ENCODE peak calls at places on chromosomes 1 and 21, in seven cellular contexts. Y, R, L, H, Z, D and G are unnamed samples.

GRCh38 chr1:27832762-27833161 is 2.2 kb downstream of the PPP1R8 start:
- DNase-seq in Y (peak), R (no peak), L (peak), H (peak), Z (no peak), D (no peak), G (peak)

GRCh38 chr1:64092851-64093371 is 110.5 kb upstream of the UBE2U start:
- DNase-seq in Y (peak), R (no peak), L (no peak), H (no peak), Z (no peak), D (no peak), G (no peak)

GRCh38 chr1:157966034-157966671 is 27.3 kb upstream of the KIRREL1 start:
- DNase-seq in Y (peak), R (no peak), L (peak), H (peak), Z (no peak), D (no peak), G (peak)

GRCh38 chr1:55580845-55581332 is 365.7 kb upstream of the USP24 start:
- DNase-seq in Y (peak), R (no peak), L (no peak), H (peak), Z (no peak), D (no peak), G (peak)

GRCh38 chr1:84687703-84688460 is 2.4 kb downstream of the SSX2IP start:
- DNase-seq in Y (peak), R (no peak), L (no peak), H (no peak), Z (no peak), D (no peak), G (no peak)

GRCh38 chr1:204426035-204426436 is 14.4 kb upstream of the PPP1R15B start:
- DNase-seq in Y (peak), R (no peak), L (no peak), H (peak), Z (no peak), D (peak), G (no peak)

GRCh38 chr1:223250632-223251015 is 107.6 kb upstream of the TLR5 start:
- DNase-seq in Y (no peak), R (no peak), L (no peak), H (no peak), Z (no peak), D (no peak), G (no peak)

GRCh38 chr1:33316601-33317000 is 4.3 kb downstream of the A3GALT2 start:
- DNase-seq in Y (no peak), R (no peak), L (no peak), H (no peak), Z (no peak), D (no peak), G (no peak)

GRCh38 chr21:36109868-36110267 is 25.0 kb upstream of the CBR3 start:
- DNase-seq in Y (no peak), R (no peak), L (no peak), H (no peak), Z (no peak), D (no peak), G (no peak)

GRCh38 chr21:32096411-32096810 is 182.4 kb downstream of the MIS18A start:
- DNase-seq in Y (peak), R (peak), L (no peak), H (no peak), Z (no peak), D (no peak), G (no peak)

GRCh38 chr1:170309389-170310013 is 163.7 kb downstream of the NTMT2 start:
- DNase-seq in Y (peak), R (no peak), L (peak), H (peak), Z (no peak), D (no peak), G (peak)

GRCh38 chr21:25561668-25562641 is 45.3 kb downstream of the MRPL39 start:
- DNase-seq in Y (peak), R (peak), L (peak), H (peak), Z (peak), D (peak), G (peak)

GRCh38 chr1:63523738-63524137 is 413 bp downstream of the EFCAB7 start:
- DNase-seq in Y (no peak), R (no peak), L (peak), H (no peak), Z (no peak), D (no peak), G (no peak)

GRCh38 chr1:110462964-110463363 is 12.0 kb downstream of the PROK1 start:
- DNase-seq in Y (peak), R (no peak), L (no peak), H (no peak), Z (no peak), D (no peak), G (no peak)

GRCh38 chr1:111742938-111743549 is 3.8 kb upstream of the INKA2 start:
- DNase-seq in Y (no peak), R (no peak), L (no peak), H (peak), Z (no peak), D (no peak), G (no peak)

GRCh38 chr1:145692785-145693443 is 14.3 kb downstream of the PDZK1 start:
- DNase-seq in Y (no peak), R (no peak), L (no peak), H (no peak), Z (no peak), D (no peak), G (no peak)

GRCh38 chr1:86753700-86754099 is 49.3 kb downstream of the SH3GLB1 start:
- DNase-seq in Y (no peak), R (peak), L (no peak), H (no peak), Z (no peak), D (no peak), G (no peak)

GRCh38 chr1:48019714-48020315 is 22.6 kb upstream of the TRABD2B start:
- DNase-seq in Y (peak), R (no peak), L (no peak), H (peak), Z (no peak), D (no peak), G (no peak)

GRCh38 chr1:111236806-111237205 is 9.3 kb downstream of the CHI3L2 start:
- DNase-seq in Y (no peak), R (no peak), L (no peak), H (no peak), Z (no peak), D (no peak), G (no peak)

GRCh38 chr21:33219961-33220360 is 9.8 kb upstream of the IFNAR2 start:
- DNase-seq in Y (no peak), R (no peak), L (no peak), H (no peak), Z (no peak), D (no peak), G (no peak)

GRCh38 chr1:224188286-224188685 is 5.2 kb downstream of the DEGS1 start:
- DNase-seq in Y (no peak), R (no peak), L (no peak), H (no peak), Z (no peak), D (no peak), G (no peak)

GRCh38 chr1:87144546-87144945 is 184.1 kb upstream of the LMO4 start:
- DNase-seq in Y (no peak), R (no peak), L (no peak), H (no peak), Z (no peak), D (no peak), G (no peak)

GRCh38 chr1:162997499-162998285 is 71.5 kb upstream of the RGS4 start:
- DNase-seq in Y (peak), R (no peak), L (peak), H (peak), Z (no peak), D (no peak), G (no peak)

GRCh38 chr21:44601596-44602473 is 1.4 kb downstream of the KRTAP10-7 start:
- DNase-seq in Y (no peak), R (no peak), L (no peak), H (no peak), Z (no peak), D (no peak), G (no peak)

GRCh38 chr1:22731924-22732522 is 21.4 kb downstream of the EPHB2 start:
- DNase-seq in Y (peak), R (peak), L (no peak), H (peak), Z (no peak), D (no peak), G (no peak)

GRCh38 chr21:37176716-37177115 is 90.4 kb downstream of the VPS26C start:
- DNase-seq in Y (no peak), R (no peak), L (no peak), H (no peak), Z (no peak), D (peak), G (no peak)

GRCh38 chr1:40780678-40781613 is 2.6 kb upstream of the KCNQ4 start:
- DNase-seq in Y (no peak), R (no peak), L (no peak), H (no peak), Z (no peak), D (no peak), G (no peak)

GRCh38 chr1:68210027-68210426 is 22.3 kb downstream of the WLS start:
- DNase-seq in Y (no peak), R (no peak), L (no peak), H (no peak), Z (no peak), D (no peak), G (no peak)

DNA sequence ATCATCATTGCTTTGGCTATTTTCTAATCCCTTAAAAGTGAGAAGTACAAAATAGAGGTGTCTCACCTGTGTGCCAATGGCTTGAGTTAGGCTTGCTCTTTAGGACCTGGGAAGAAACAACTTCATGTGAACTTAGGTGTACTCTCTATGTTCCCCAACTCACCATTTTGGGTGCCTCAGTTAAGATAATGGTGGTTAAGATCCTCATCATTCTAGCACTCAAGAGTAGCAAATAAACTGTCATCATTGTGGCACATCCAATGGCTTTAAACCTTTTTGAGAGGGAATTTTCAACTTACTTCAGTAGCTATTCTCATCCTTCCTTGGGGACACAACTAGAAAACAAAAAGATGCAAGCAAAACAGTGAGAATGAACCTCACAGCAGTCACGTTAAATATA is 1.3 kb downstream of the GAS5 start:
- DNase-seq in Y (no peak), R (no peak), L (no peak), H (no peak), Z (no peak), D (no peak), G (no peak)
- H3K4me3 ChIP-seq in Y (peak), R (peak), L (peak), H (peak), Z (peak), D (peak), G (peak)

DNA sequence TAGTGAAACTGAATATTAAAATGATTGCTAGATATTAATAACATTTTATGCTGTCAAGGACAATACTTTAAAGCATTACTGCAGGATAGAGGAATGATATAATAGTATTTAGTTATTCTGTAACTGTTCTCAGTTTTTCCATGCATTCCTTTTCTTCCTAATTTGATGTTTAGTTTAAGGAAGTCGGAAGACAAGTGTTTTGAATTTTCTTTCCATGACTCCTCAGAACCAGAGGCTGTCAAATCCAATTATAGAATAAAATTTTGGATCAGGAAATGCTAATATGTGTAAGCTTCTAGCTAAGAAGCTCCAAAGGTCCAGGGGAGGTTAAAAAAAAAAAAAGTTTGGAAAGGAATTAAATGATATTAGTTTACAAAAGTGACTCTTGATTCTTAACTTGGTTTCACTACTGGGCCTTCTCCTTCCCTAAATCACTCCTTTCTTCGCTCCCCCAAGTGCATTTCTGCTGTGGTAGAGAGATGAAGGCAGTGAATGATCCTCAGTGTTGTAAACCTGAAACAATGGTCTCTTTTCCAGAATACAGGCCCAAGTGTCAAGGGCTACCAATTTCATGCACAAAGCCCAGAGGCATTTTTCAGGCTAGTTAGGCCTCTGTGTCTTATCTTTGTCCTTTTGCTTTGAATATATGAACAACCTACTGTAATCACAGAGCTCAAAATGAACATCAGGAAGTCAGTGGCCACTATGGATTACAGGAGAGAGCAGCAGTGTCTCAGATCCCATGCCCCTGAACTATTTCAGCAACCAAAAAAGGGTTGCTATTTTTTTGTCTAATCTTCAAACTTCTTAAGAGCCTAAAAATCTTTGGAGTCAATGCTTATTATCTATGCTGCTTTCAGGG is 6.2 kb downstream of the ADSS2 start:
- DNase-seq in Y (peak), R (no peak), L (no peak), H (no peak), Z (no peak), D (no peak), G (no peak)
- H3K4me3 ChIP-seq in Y (no peak), R (no peak), L (no peak), H (no peak), Z (no peak), D (no peak), G (no peak)

DNA sequence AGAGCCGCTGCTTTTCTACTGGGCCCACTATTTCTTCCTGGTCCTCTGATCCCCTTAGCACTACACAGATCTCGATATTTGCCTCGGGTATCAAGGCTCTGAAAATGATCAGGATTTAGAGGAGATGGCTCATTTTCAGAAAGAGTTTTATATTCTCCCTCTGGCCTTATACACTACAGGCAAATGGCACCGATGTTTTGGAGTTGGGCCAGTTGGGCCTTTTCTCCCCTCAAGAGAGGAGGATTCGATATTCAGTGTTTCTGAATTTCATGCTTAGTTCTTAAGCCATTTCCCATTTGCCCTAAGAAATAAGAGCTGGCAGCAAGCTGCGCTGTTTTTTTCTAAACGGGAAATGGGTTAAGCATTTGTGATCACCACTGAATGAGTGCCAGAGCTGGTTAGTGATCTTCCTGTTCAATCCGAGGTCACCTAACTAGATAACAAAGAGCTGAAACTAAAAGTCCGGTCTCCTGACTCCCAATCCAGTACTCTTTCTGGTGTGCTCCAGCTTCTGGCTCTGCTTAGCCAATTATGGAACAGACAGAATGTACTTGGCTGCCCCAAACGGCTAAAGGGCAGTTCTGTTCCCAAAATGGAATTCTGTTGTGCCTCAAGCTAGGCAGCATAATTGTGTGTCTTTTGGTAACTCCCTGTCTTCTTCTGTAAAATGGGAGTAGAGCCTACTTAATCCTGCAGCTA is 1.3 kb upstream of the CPT2 start:
- DNase-seq in Y (no peak), R (no peak), L (no peak), H (no peak), Z (no peak), D (no peak), G (no peak)
- H3K4me3 ChIP-seq in Y (no peak), R (no peak), L (no peak), H (no peak), Z (no peak), D (peak), G (no peak)

GRCh38 chr1:149916193-149916926 is 1.3 kb downstream of the SV2A start:
- DNase-seq in Y (no peak), R (no peak), L (no peak), H (no peak), Z (no peak), D (no peak), G (no peak)
- H3K4me3 ChIP-seq in Y (peak), R (no peak), L (peak), H (peak), Z (peak), D (peak), G (peak)

DNA sequence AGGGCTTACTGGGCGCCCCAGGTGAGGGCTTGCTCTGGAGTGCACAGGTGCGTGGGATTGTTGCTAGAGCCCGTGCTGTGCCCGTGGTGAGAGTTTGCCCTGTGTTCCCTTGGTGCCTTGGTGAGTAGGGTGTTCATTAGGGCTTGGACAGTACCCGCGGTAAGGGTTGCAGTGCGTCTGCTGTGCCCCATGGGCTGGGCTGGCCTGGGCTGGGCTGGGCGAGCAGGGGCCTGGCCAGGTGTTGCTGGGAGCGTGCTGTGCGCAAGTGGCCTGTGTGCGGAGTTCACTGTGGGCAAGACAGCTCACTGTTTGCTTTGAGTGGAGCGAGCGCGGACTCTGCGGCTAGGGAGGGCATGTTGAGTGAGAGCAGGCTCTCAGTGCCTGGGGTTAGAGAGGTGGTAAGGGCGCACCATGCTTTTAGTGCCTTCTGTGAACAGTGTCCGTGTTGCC is 724 bp downstream of the CR1L start:
- DNase-seq in Y (no peak), R (no peak), L (no peak), H (no peak), Z (no peak), D (no peak), G (no peak)
- H3K4me3 ChIP-seq in Y (no peak), R (no peak), L (peak), H (peak), Z (no peak), D (peak), G (peak)

DNA sequence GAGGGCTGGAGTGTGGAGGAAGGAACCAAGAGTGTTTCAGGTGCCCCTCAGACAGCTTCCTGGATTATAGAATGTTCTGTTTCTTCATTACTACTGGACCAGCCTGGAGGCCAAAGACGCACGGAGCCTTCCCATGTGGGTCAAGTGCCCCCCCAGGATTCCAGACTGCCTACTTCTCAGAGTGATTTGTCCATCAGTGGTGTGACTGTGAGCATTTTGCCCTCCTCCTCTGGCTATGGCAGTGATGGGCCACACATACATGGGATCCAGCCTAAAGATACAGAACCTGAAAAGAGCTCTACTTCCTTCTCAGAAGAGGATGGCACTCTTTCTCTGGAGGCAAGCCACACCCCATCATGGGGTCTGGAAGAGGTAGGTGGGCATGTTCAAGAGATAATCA is 64.9 kb downstream of the MACF1 start:
- DNase-seq in Y (no peak), R (no peak), L (no peak), H (no peak), Z (no peak), D (no peak), G (no peak)
- H3K4me3 ChIP-seq in Y (peak), R (peak), L (no peak), H (no peak), Z (no peak), D (peak), G (peak)

GRCh38 chr1:97827887-97828286 is 92.9 kb downstream of the DPYD start:
- DNase-seq in Y (no peak), R (no peak), L (no peak), H (no peak), Z (no peak), D (no peak), G (no peak)
- H3K4me3 ChIP-seq in Y (no peak), R (no peak), L (no peak), H (no peak), Z (no peak), D (no peak), G (no peak)

GRCh38 chr21:46021978-46022544 is 40.5 kb downstream of the COL6A1 start:
- DNase-seq in Y (peak), R (no peak), L (no peak), H (no peak), Z (no peak), D (peak), G (no peak)
- H3K4me3 ChIP-seq in Y (no peak), R (peak), L (no peak), H (no peak), Z (no peak), D (no peak), G (no peak)

DNA sequence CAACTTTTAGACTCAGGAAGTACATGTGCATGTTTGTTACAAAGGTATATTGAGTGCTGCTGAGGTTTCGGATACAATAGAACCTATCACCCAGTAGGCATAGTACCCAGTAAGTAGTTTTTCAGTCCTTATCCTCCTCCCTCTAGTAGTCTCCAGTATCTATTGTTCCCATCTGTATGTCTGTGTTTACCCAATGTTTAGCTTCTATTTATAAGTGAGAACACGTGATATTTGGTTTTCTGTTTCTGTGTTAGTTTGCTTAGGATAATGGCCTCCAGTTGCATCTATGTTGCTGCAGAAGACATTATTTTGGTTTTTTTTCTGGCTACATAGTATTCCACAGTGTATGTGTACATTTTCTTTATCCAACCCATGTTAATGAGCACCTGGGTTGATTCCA is 47.2 kb upstream of the TSNAX start:
- DNase-seq in Y (no peak), R (no peak), L (no peak), H (no peak), Z (no peak), D (no peak), G (no peak)
- H3K4me3 ChIP-seq in Y (no peak), R (no peak), L (no peak), H (no peak), Z (no peak), D (no peak), G (no peak)